ENCODE peak calls at places on chromosomes 2 and 18, in ten cellular contexts. Y is lower lobe of right lung, W is hepatocyte, B is foreskin fibroblast, U is fibroblast of the aortic adventitia, S is fibroblast of mammary gland, X is esophagus squamous epithelium, O is heart right ventricle, L is fibroblast of lung, I is cardiac fibroblast. R is an unnamed sample.

GRCh38 chr18:72086421-72086820 is 457.7 kb downstream of the CBLN2 start:
- DNase-seq in Y (no peak), W (peak), B (no peak), U (peak), S (peak), X (no peak), O (no peak), L (peak), I (peak), R (no peak)

GRCh38 chr2:96305979-96306308 is 598 bp upstream of the SNRNP200 start:
- DNase-seq in Y (no peak), W (no peak), B (no peak), U (no peak), S (no peak), X (no peak), O (no peak), L (no peak), I (no peak), R (no peak)

GRCh38 chr2:205730191-205730590 is 47.9 kb downstream of the NRP2 start:
- DNase-seq in Y (no peak), W (no peak), B (no peak), U (no peak), S (no peak), X (no peak), O (no peak), L (no peak), I (no peak), R (no peak)

GRCh38 chr2:74585406-74586182 is 31.1 kb downstream of the DOK1 start:
- DNase-seq in Y (peak), W (no peak), B (no peak), U (no peak), S (no peak), X (no peak), O (peak), L (peak), I (peak), R (no peak)

GRCh38 chr18:48990497-48991298 is 39.9 kb upstream of the SMAD7 start:
- DNase-seq in Y (no peak), W (peak), B (peak), U (peak), S (peak), X (no peak), O (no peak), L (peak), I (no peak), R (no peak)

GRCh38 chr2:39123436-39123999 is 2.7 kb upstream of the SOS1 start:
- DNase-seq in Y (no peak), W (no peak), B (no peak), U (no peak), S (no peak), X (no peak), O (no peak), L (no peak), I (no peak), R (no peak)

GRCh38 chr2:2502150-2502549 is 171.1 kb upstream of the MYT1L start:
- DNase-seq in Y (no peak), W (no peak), B (no peak), U (no peak), S (no peak), X (no peak), O (no peak), L (no peak), I (no peak), R (no peak)

GRCh38 chr2:126949775-126950174 is 51.1 kb downstream of the TEX51 start:
- DNase-seq in Y (no peak), W (no peak), B (no peak), U (no peak), S (no peak), X (no peak), O (no peak), L (no peak), I (no peak), R (no peak)

GRCh38 chr2:202060218-202060617 is 12.8 kb upstream of the KIAA2012 start:
- DNase-seq in Y (no peak), W (no peak), B (no peak), U (no peak), S (no peak), X (no peak), O (no peak), L (no peak), I (no peak), R (no peak)

GRCh38 chr2:96321230-96322103 is 3.6 kb upstream of the ITPRIPL1 start:
- DNase-seq in Y (peak), W (peak), B (no peak), U (peak), S (peak), X (no peak), O (peak), L (no peak), I (peak), R (no peak)

GRCh38 chr18:7084080-7084765 is 33.4 kb downstream of the LAMA1 start:
- DNase-seq in Y (no peak), W (peak), B (peak), U (peak), S (peak), X (no peak), O (no peak), L (peak), I (peak), R (no peak)

GRCh38 chr18:51212606-51213005 is 15.1 kb upstream of the MEX3C start:
- DNase-seq in Y (no peak), W (no peak), B (no peak), U (no peak), S (no peak), X (no peak), O (no peak), L (no peak), I (no peak), R (no peak)

GRCh38 chr2:181461056-181461630 is 4.0 kb downstream of the ITGA4 start:
- DNase-seq in Y (no peak), W (no peak), B (no peak), U (no peak), S (no peak), X (no peak), O (no peak), L (no peak), I (no peak), R (no peak)

GRCh38 chr2:232698552-232699091 is 1.5 kb downstream of the GIGYF2 start:
- DNase-seq in Y (no peak), W (no peak), B (no peak), U (peak), S (peak), X (no peak), O (no peak), L (no peak), I (peak), R (no peak)
- H3K4me3 ChIP-seq in Y (peak), W (peak), B (peak), U (peak), S (peak), X (peak), O (no peak), L (peak), I (peak), R (no peak)

DNA sequence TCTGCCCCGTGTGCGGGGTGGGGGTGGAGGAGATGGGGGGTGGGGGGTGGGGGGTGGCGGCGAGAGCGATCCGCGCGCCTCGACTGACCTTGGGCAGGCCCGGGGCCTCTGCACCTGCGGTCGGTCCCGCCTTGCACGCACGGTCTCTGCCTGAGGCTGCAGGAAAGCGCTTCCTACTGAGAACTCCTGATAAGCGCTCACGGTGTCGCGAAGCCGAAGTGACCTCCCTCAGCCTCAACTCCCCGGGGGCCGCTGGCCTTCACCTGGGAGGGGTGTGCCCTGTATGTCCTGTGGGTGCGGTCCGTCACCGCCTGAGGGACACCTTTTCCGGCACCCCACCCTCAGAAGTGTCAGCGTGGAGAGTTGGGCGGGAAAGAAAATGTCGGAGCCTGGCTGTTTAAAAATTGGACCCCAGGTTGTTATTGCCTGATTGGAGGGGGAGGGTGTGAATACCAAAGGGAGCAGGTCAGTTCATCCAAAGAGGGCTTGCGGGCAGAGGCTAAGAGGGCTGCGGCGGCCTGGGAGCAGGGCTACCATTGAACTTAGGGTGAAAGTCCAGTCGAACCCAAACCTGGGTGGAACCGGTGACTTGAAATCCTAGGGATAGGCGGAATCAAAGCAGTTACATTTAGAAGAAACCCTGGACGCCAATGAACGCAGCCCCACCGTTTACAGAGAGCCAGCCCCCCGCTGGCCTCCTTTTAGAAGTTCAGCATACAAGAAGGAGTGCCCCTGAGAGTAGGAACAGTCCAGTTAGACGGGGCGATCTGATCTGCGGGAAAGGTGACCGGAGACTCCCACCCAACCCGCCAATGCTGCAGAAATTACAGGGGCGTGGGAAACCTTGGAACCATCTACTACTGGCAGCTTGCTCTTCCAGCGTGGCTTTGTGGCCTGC is 1.2 kb downstream of the MAL start:
- DNase-seq in Y (no peak), W (no peak), B (no peak), U (no peak), S (no peak), X (no peak), O (no peak), L (no peak), I (no peak), R (no peak)
- H3K4me3 ChIP-seq in Y (peak), W (no peak), B (no peak), U (no peak), S (no peak), X (peak), O (peak), L (no peak), I (no peak), R (peak)

GRCh38 chr2:7057865-7058400 is 140.7 kb downstream of the RNF144A start:
- DNase-seq in Y (no peak), W (no peak), B (no peak), U (no peak), S (no peak), X (no peak), O (no peak), L (no peak), I (no peak), R (no peak)

GRCh38 chr2:7048762-7049294 is 131.6 kb downstream of the RNF144A start:
- DNase-seq in Y (no peak), W (no peak), B (no peak), U (no peak), S (no peak), X (no peak), O (no peak), L (no peak), I (no peak), R (no peak)

GRCh38 chr2:7053650-7054262 is 136.5 kb downstream of the RNF144A start:
- DNase-seq in Y (no peak), W (no peak), B (no peak), U (no peak), S (no peak), X (no peak), O (no peak), L (no peak), I (no peak), R (peak)

GRCh38 chr2:7052404-7052803 is 135.2 kb downstream of the RNF144A start:
- DNase-seq in Y (no peak), W (no peak), B (no peak), U (no peak), S (no peak), X (no peak), O (no peak), L (no peak), I (no peak), R (no peak)
- H3K4me3 ChIP-seq in Y (no peak), W (no peak), B (no peak), U (no peak), S (no peak), X (no peak), O (no peak), L (no peak), I (no peak), R (no peak)

DNA sequence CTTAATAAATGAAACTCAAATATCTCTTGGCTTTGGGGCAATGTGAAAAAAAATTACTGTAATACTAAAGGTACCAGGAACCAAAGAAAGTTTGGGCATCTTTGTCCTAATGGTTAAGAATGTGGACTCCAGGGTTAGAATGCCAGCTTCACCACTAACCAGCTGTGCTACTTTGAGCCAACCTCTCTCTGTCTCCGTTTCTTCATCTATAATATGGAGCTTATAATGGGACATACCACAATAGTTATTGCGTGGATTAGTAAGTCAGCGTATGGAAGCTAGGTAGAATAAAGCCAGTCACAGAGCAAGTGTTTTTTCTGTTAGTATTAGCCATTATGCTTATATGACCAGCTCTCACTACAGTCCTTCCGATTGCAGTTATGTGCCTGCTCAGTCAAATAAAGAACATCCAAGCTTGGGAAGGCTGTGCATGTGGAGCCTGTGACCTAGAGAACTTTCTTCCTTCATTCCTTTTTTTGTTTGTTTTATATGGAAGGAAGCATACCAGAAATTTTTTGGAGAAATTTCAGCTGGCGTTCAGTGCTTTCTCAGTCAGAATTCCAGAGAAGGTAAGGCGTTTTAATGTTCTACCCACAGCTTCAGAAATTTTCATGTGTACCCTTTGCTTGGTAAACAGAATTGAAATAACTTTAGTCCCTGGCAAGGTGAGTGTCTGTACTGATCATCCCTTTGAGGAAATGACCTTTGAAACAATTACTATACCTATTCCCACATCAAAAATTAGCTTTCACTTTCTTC is 114.0 kb upstream of the RND3 start:
- DNase-seq in Y (no peak), W (no peak), B (no peak), U (peak), S (no peak), X (no peak), O (no peak), L (peak), I (peak), R (no peak)
- H3K4me3 ChIP-seq in Y (no peak), W (no peak), B (no peak), U (no peak), S (no peak), X (no peak), O (no peak), L (no peak), I (no peak), R (no peak)

DNA sequence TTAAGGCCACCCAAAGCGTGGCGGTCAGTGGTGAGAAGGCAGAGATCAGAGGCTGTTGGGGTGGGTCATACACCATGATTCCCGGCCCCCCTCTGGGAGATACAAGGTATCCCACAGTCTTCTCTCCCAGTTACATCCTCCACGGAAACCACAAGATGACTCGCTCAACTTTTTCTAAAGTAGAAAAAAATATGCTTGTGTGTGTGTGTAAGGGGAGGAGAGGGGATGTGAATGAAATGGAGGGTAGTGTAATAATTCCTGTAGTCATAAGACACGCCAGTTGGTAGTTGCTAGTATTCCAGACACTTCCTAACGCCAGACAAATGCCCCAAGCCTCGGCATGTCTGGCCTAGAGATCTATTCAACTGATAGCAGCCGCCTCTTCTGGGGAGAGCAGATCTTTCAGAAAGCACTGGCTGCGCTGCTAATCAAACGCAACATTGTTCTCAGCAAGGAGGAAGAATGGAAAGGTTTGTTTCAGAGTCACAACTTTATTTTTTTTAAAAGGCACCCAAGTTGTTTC is 143.5 kb downstream of the TGIF1 start:
- DNase-seq in Y (no peak), W (no peak), B (no peak), U (peak), S (peak), X (no peak), O (no peak), L (peak), I (no peak), R (no peak)
- H3K4me3 ChIP-seq in Y (peak), W (no peak), B (peak), U (peak), S (peak), X (peak), O (no peak), L (peak), I (no peak), R (no peak)

DNA sequence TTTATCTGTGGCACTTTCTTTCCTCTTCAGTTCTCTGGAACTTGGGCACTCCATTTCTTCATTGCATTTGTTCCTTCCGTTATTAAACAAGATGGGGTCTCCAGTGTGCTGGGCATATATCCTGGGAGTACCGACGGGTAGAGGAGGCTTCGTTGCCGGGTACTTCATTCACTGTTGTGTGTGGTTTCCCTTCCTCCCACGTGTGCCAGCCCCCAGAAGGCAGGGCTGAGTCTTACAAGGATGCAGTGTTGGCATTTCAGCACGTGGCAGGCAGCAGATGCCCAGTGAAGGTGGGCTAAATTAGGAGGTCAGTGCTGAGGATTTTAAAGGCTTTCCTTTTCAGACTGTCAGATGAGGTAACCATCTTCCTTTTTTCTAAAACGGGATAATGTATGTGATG is 58.6 kb downstream of the MGAT5 start:
- DNase-seq in Y (no peak), W (no peak), B (no peak), U (no peak), S (no peak), X (no peak), O (no peak), L (no peak), I (no peak), R (no peak)
- H3K4me3 ChIP-seq in Y (no peak), W (no peak), B (no peak), U (no peak), S (no peak), X (no peak), O (no peak), L (no peak), I (no peak), R (no peak)

DNA sequence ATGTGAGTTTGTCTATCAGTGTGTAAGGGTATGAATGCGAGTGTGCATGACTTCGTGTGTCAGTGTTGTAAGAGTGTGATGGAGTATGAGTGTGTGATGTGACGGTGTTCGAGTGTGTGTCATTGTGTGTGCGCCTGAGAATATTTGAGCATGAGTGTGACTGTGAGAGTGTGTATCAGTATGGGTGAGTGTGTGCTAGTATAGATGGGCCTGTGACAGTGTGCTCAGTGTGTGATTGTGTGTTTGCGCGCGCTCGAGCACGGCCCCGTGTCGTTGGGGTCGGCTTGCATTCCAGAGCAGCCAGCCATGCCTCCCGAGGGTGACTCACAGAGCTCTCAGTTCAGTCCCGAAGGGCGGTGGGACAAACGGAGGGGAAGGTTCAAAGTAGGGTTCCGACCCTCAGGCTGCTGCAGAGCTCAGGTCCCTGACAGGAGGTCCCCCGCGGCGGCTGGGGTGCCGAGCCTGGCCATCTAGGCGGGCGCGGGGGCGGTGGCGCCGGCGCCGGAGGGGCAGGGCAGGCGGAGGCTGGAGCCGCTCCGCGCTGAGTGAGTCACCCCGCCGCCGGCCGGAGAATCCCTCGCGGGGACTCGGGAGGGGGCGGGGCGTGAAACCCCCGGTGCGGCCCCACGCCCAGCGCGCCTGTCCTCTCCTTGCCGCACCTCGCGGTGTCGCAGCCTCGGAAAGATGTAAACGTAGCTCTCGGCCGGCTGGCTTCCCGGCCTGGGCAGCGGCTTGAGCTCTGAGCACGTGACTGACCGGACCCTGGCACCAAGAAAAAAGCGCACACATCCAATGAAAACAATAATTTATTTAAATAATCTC is 3.8 kb downstream of the DLX2 start:
- DNase-seq in Y (no peak), W (peak), B (peak), U (peak), S (peak), X (no peak), O (no peak), L (no peak), I (peak), R (peak)
- H3K4me3 ChIP-seq in Y (peak), W (peak), B (peak), U (peak), S (peak), X (no peak), O (peak), L (peak), I (peak), R (peak)

R was measured in sigmoid colon.